ENCODE peak calls at places on chromosomes 5 and 9, in six cellular contexts. Q is MM.1S, T is NCI-H1092 treated with DMSO at 0.1 percent for 48 hours, P is NCI-H69, W is GDM1, S is GM03348. I is an unnamed sample.

GRCh38 chr5:162096448-162096847 is 28.9 kb downstream of the GABRG2 start:
- DNase-seq in Q (peak), T (no peak), P (no peak), W (no peak), S (no peak), I (no peak)

GRCh38 chr9:132288371-132288770 is 66.4 kb downstream of the SETX start:
- DNase-seq in Q (no peak), T (no peak), P (no peak), W (no peak), S (peak), I (no peak)

GRCh38 chr5:133203317-133204305 is 151.8 kb downstream of the HSPA4 start:
- DNase-seq in Q (no peak), T (no peak), P (no peak), W (no peak), S (no peak), I (no peak)

GRCh38 chr5:122515709-122516431 is 203.8 kb downstream of the SNCAIP start:
- DNase-seq in Q (peak), T (peak), P (peak), W (peak), S (peak), I (peak)

GRCh38 chr9:136220017-136220729 is 15.2 kb upstream of the LHX3 start:
- DNase-seq in Q (no peak), T (no peak), P (no peak), W (no peak), S (no peak), I (no peak)

GRCh38 chr5:180848265-180848664 is 12.8 kb downstream of the ZFP62 start:
- DNase-seq in Q (no peak), T (no peak), P (no peak), W (no peak), S (no peak), I (no peak)

GRCh38 chr5:54611290-54611951 is 93.9 kb downstream of the SNX18 start:
- DNase-seq in Q (no peak), T (no peak), P (no peak), W (no peak), S (peak), I (no peak)

GRCh38 chr9:22997923-22998322 is 551.3 kb downstream of the DMRTA1 start:
- DNase-seq in Q (no peak), T (no peak), P (no peak), W (no peak), S (no peak), I (no peak)

GRCh38 chr5:109688999-109689739 is 558 bp upstream of the MAN2A1 start:
- DNase-seq in Q (peak), T (peak), P (peak), W (peak), S (peak), I (peak)

I was measured in NCI-H2029 treated with DMSO at 0.1 percent for 48 hours.